ENCODE peak calls at places on chromosomes 6 and 20, in five cellular contexts. One of them, this sample, is unnamed.
A peak's percentile ranks its signal among the peaks of the same experiment; 100 is the strongest.

GRCh38 chr6:155310596-155310995 is 3.7 kb downstream of the TFB1M start:
- DNase-seq in transverse colon: no peak
- DNase-seq in effector memory CD4-positive, alpha-beta T cell: no peak
- DNase-seq in PC-3: peak; percentile 35
- DNase-seq in EL: peak; percentile 58
- DNase-seq in this sample: no peak

GRCh38 chr6:120096861-120097260 is 747.3 kb upstream of the MAN1A1 start:
- DNase-seq in EL: no peak
- DNase-seq in effector memory CD4-positive, alpha-beta T cell: no peak
- DNase-seq in PC-3: no peak
- DNase-seq in transverse colon: no peak
- DNase-seq in this sample: no peak

GRCh38 chr20:38377039-38377715 is 30.9 kb downstream of the LBP start:
- DNase-seq in EL: no peak
- DNase-seq in PC-3: no peak
- DNase-seq in transverse colon: no peak
- DNase-seq in effector memory CD4-positive, alpha-beta T cell: no peak
- DNase-seq in this sample: no peak

GRCh38 chr6:48775157-48775556 is 664.2 kb upstream of the PTCHD4 start:
- DNase-seq in PC-3: peak; percentile 53
- DNase-seq in transverse colon: no peak
- DNase-seq in EL: peak; percentile 56
- DNase-seq in effector memory CD4-positive, alpha-beta T cell: no peak
- DNase-seq in this sample: no peak

GRCh38 chr6:29696147-29697129 is 15.5 kb upstream of the ZFP57 start:
- DNase-seq in transverse colon: no peak
- DNase-seq in PC-3: peak; percentile 48
- DNase-seq in EL: peak; percentile 18
- DNase-seq in effector memory CD4-positive, alpha-beta T cell: no peak
- DNase-seq in this sample: peak; percentile 33

GRCh38 chr6:47041741-47042140 is 391 bp downstream of the ADGRF1 start:
- DNase-seq in effector memory CD4-positive, alpha-beta T cell: no peak
- DNase-seq in transverse colon: no peak
- DNase-seq in PC-3: peak; percentile 31
- DNase-seq in EL: no peak
- DNase-seq in this sample: peak; percentile 65

GRCh38 chr6:106146852-106147351 is 60.8 kb downstream of the PRDM1 start:
- DNase-seq in effector memory CD4-positive, alpha-beta T cell: no peak
- DNase-seq in EL: peak; percentile 29
- DNase-seq in PC-3: peak; percentile 66
- DNase-seq in transverse colon: no peak
- DNase-seq in this sample: no peak

GRCh38 chr6:158978752-158979151 is 21.2 kb downstream of the RSPH3 start:
- DNase-seq in PC-3: peak; percentile 71
- DNase-seq in effector memory CD4-positive, alpha-beta T cell: no peak
- DNase-seq in EL: peak; percentile 35
- DNase-seq in transverse colon: no peak
- DNase-seq in this sample: no peak

GRCh38 chr6:391559-392440 is at the start of gene IRF4:
- DNase-seq in PC-3: no peak
- DNase-seq in EL: no peak
- DNase-seq in effector memory CD4-positive, alpha-beta T cell: peak; percentile 25
- DNase-seq in transverse colon: peak; percentile 73
- DNase-seq in this sample: no peak

GRCh38 chr6:124535746-124536145 is 426.5 kb upstream of the RNF217 start:
- DNase-seq in PC-3: peak; percentile 3
- DNase-seq in effector memory CD4-positive, alpha-beta T cell: no peak
- DNase-seq in transverse colon: no peak
- DNase-seq in EL: peak; percentile 19
- DNase-seq in this sample: peak; percentile 34

GRCh38 chr6:15363523-15364400 is 117.9 kb downstream of the JARID2 start:
- DNase-seq in transverse colon: no peak
- DNase-seq in PC-3: no peak
- DNase-seq in EL: no peak
- DNase-seq in effector memory CD4-positive, alpha-beta T cell: no peak
- DNase-seq in this sample: no peak

GRCh38 chr20:20466341-20466879 is 98.5 kb downstream of the INSM1 start:
- DNase-seq in transverse colon: no peak
- DNase-seq in EL: peak; percentile 47
- DNase-seq in PC-3: no peak
- DNase-seq in effector memory CD4-positive, alpha-beta T cell: no peak
- DNase-seq in this sample: no peak

GRCh38 chr6:87806635-87807034 is 104.6 kb upstream of the AKIRIN2 start:
- DNase-seq in PC-3: peak; percentile 25
- DNase-seq in EL: no peak
- DNase-seq in effector memory CD4-positive, alpha-beta T cell: no peak
- DNase-seq in transverse colon: no peak
- DNase-seq in this sample: no peak

GRCh38 chr20:2626853-2627541 is 25.4 kb upstream of the NOP56 start:
- DNase-seq in EL: peak; percentile 94
- DNase-seq in PC-3: peak; percentile 83
- DNase-seq in transverse colon: peak; percentile 74
- DNase-seq in effector memory CD4-positive, alpha-beta T cell: no peak
- DNase-seq in this sample: peak; percentile 40

GRCh38 chr6:8414844-8415243 is 20.5 kb downstream of the SLC35B3 start:
- DNase-seq in EL: no peak
- DNase-seq in transverse colon: no peak
- DNase-seq in effector memory CD4-positive, alpha-beta T cell: no peak
- DNase-seq in PC-3: no peak
- DNase-seq in this sample: no peak

GRCh38 chr6:127207591-127208120 is 59.0 kb upstream of the RNF146 start:
- DNase-seq in transverse colon: no peak
- DNase-seq in EL: peak; percentile 66
- DNase-seq in PC-3: peak; percentile 40
- DNase-seq in effector memory CD4-positive, alpha-beta T cell: no peak
- DNase-seq in this sample: no peak

GRCh38 chr6:96521267-96521624 is 360 bp upstream of the UFL1 start:
- DNase-seq in PC-3: no peak
- DNase-seq in effector memory CD4-positive, alpha-beta T cell: no peak
- DNase-seq in transverse colon: no peak
- DNase-seq in EL: no peak
- DNase-seq in this sample: no peak

GRCh38 chr20:43963233-43963632 is 48.6 kb downstream of the TOX2 start:
- DNase-seq in transverse colon: no peak
- DNase-seq in PC-3: no peak
- DNase-seq in EL: peak; percentile 33
- DNase-seq in effector memory CD4-positive, alpha-beta T cell: no peak
- DNase-seq in this sample: no peak